ENCODE peak calls at places on chromosomes 7 and 10, in four cellular contexts. One of them, this sample, is unnamed.

GRCh38 chr7:150003304-150003810 is 129.6 kb downstream of the ATP6V0E2 start:
- DNase-seq in SK-N-SH: no peak
- DNase-seq in H1: no peak
- DNase-seq in HepG2: no peak
- DNase-seq in this sample: no peak

GRCh38 chr10:90806677-90807076 is 51.2 kb downstream of the HTR7 start:
- DNase-seq in SK-N-SH: no peak
- DNase-seq in H1: no peak
- DNase-seq in HepG2: no peak
- DNase-seq in this sample: no peak

GRCh38 chr7:126185959-126186580 is 1066.7 kb downstream of the GRM8 start:
- DNase-seq in SK-N-SH: peak; percentile 2
- DNase-seq in H1: peak; percentile 43
- DNase-seq in HepG2: no peak
- DNase-seq in this sample: no peak

GRCh38 chr7:134293029-134293740 is 23.5 kb downstream of the SLC35B4 start:
- DNase-seq in SK-N-SH: no peak
- DNase-seq in H1: no peak
- DNase-seq in HepG2: peak; percentile 95
- DNase-seq in this sample: peak; percentile 84

GRCh38 chr7:42248579-42248978 is 11.6 kb upstream of the GLI3 start:
- DNase-seq in SK-N-SH: no peak
- DNase-seq in H1: no peak
- DNase-seq in HepG2: no peak
- DNase-seq in this sample: no peak

GRCh38 chr7:48154792-48155413 is 16.4 kb upstream of the ABCA13 start:
- DNase-seq in SK-N-SH: peak; percentile 32
- DNase-seq in H1: no peak
- DNase-seq in HepG2: peak; percentile 73
- DNase-seq in this sample: no peak

GRCh38 chr10:11163990-11164805 is 146.5 kb downstream of the CELF2 start:
- DNase-seq in SK-N-SH: no peak
- DNase-seq in H1: peak; percentile 48
- DNase-seq in HepG2: no peak
- DNase-seq in this sample: no peak

GRCh38 chr7:48280100-48280499 is 108.8 kb downstream of the ABCA13 start:
- DNase-seq in SK-N-SH: no peak
- DNase-seq in H1: no peak
- DNase-seq in HepG2: no peak
- DNase-seq in this sample: no peak

GRCh38 chr10:22344204-22344603 is 1.1 kb upstream of the SPAG6 start:
- DNase-seq in SK-N-SH: no peak
- DNase-seq in H1: no peak
- DNase-seq in HepG2: no peak
- DNase-seq in this sample: no peak

GRCh38 chr7:152759655-152760383 is at the start of gene ACTR3B:
- DNase-seq in SK-N-SH: peak; percentile 100
- DNase-seq in H1: peak; percentile 95
- DNase-seq in HepG2: peak; percentile 54
- DNase-seq in this sample: no peak

GRCh38 chr7:152762056-152762455 is 2.5 kb downstream of the ACTR3B start:
- DNase-seq in SK-N-SH: no peak
- DNase-seq in H1: no peak
- DNase-seq in HepG2: no peak
- DNase-seq in this sample: no peak

GRCh38 chr7:152756126-152756525 is 3.4 kb upstream of the ACTR3B start:
- DNase-seq in SK-N-SH: no peak
- DNase-seq in H1: no peak
- DNase-seq in HepG2: no peak
- DNase-seq in this sample: no peak

GRCh38 chr7:152760384-152761115 is 998 bp downstream of the ACTR3B start:
- DNase-seq in SK-N-SH: peak; percentile 31
- DNase-seq in H1: no peak
- DNase-seq in HepG2: no peak
- DNase-seq in this sample: no peak

GRCh38 chr7:152761116-152761748 is 1.7 kb downstream of the ACTR3B start:
- DNase-seq in SK-N-SH: no peak
- DNase-seq in H1: no peak
- DNase-seq in HepG2: no peak
- DNase-seq in this sample: no peak
- TF ChIP-seq RAD21 in SK-N-SH: no peak
- TF ChIP-seq RAD21 in H1: no peak
- TF ChIP-seq RAD21 in HepG2: no peak
- TF ChIP-seq RAD21 in this sample: no peak

DNA sequence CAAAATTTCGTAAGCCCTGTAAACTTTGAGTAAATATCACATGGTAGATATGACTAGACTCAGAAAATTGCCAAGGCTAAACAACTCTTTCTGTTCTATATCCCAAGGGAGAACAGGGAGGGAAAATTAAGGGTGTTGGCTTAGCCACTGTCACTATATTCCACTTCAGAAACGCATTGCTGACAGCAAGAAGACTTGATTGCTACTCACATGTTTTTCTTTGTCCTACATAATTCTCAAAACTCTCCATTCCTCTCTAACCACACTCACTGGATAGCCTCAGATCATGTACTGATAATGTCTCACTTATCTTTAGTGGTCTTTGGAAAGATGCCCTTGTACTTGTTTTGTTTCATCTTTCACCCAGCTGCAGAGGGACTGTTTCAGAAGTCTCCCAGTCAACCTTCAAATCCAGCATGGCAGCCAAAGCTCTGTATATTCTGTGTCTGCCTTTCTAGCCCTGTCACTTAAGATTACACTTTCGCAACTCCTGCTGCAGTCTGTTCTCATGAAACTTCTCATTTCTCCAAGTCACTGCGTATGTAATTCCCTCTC is 582.4 kb upstream of the FZD8 start:
- DNase-seq in SK-N-SH: no peak
- DNase-seq in H1: no peak
- DNase-seq in HepG2: no peak
- DNase-seq in this sample: no peak
- TF ChIP-seq TCF12 in SK-N-SH: peak; percentile 77
- TF ChIP-seq TCF12 in H1: no peak
- TF ChIP-seq TCF12 in HepG2: no peak
- TF ChIP-seq TCF12 in this sample: no peak

DNA sequence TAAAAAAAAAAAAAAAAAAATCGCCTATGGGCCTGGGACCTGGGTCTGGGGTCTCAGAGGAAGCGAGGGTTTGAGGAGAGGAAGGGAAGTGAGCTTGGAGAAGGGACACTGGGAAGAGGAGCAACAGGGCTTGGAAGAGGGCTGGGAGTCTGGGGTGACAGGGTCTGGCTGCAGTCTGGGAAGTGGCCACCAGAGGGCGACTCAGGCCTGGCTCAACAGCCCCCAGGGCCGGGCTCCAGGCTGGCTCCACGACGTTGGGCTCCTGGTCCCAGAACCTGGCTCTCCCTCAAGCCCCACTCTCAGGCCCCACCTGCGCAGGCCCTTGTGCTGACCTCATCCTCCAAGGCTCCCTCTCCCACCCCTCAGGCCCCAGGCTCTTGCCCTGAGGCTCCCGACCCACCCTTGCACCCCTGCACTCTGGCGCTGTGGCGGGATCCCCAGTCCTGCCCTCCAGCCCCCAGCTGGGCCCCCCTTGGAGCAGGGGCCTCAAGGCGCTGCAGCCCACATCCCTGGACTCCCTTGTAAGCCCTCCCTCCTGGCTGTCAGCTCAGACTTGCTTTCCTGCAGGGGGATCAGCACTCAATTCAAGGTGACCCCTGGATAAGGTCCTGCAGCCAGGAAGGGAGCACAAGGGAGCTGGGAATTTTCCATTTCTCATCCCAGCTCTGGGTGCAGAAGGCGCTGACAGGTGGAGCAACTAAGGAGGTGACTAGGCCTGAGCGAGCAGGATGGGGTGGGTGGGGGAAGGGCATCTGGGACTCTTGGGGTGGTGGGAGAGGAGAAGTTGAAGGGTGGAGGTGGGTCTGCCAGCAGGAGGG is 5.4 kb upstream of the SPACDR start:
- DNase-seq in SK-N-SH: peak; percentile 98
- DNase-seq in H1: peak; percentile 99
- DNase-seq in HepG2: peak; percentile 51
- DNase-seq in this sample: no peak
- TF ChIP-seq RAD21 in SK-N-SH: peak; percentile 97
- TF ChIP-seq RAD21 in H1: peak; percentile 96
- TF ChIP-seq RAD21 in HepG2: peak; percentile 97
- TF ChIP-seq RAD21 in this sample: peak; percentile 85

DNA sequence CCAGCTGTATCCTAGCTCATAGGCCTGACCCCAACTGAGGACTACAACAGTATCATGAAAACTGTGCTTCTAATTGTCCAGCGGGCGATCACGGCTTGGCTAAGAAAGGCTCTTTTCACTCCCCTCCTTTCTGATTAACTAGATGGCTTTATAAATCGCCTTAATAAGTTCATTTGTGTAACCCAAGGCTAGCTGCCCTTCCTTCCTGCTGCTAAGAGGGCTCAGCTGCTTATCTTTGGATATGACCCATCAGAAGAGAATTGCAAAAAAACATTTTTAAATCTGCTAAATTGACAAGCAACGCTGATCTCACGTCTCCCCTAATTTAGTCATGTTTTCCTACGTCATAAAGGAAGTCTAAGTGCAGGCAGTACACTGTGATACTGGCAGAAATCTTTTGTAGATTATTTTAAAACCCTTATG is 163.0 kb downstream of the NRCAM start:
- DNase-seq in SK-N-SH: no peak
- DNase-seq in H1: no peak
- DNase-seq in HepG2: no peak
- DNase-seq in this sample: no peak
- TF ChIP-seq TCF12 in SK-N-SH: peak; percentile 3
- TF ChIP-seq TCF12 in H1: no peak
- TF ChIP-seq TCF12 in HepG2: no peak
- TF ChIP-seq TCF12 in this sample: no peak

GRCh38 chr10:132571565-132572544 is 34.3 kb downstream of the INPP5A start:
- DNase-seq in SK-N-SH: peak; percentile 65
- DNase-seq in H1: peak; percentile 64
- DNase-seq in HepG2: peak; percentile 75
- DNase-seq in this sample: peak; percentile 95
- TF ChIP-seq RAD21 in SK-N-SH: no peak
- TF ChIP-seq RAD21 in H1: no peak
- TF ChIP-seq RAD21 in HepG2: no peak
- TF ChIP-seq RAD21 in this sample: no peak

GRCh38 chr7:157528785-157529341 is 192.1 kb downstream of the DNAJB6 start:
- DNase-seq in SK-N-SH: no peak
- DNase-seq in H1: no peak
- DNase-seq in HepG2: no peak
- DNase-seq in this sample: no peak
- TF ChIP-seq TCF12 in SK-N-SH: no peak
- TF ChIP-seq TCF12 in H1: no peak
- TF ChIP-seq TCF12 in HepG2: no peak
- TF ChIP-seq TCF12 in this sample: no peak

This sample was measured in GM12878.